ENCODE peak calls at places on chromosomes 3 and 15, in six cellular contexts. One of them, this sample, is unnamed.

GRCh38 chr3:108221403-108221802 is 821 bp downstream of the IFT57 start:
- ATAC-seq in IMR-90: no peak
- ATAC-seq in upper lobe of right lung: no peak
- ATAC-seq in mucosa of descending colon: no peak
- ATAC-seq in pancreas: no peak
- ATAC-seq in left lung: peak
- ATAC-seq in this sample: no peak

GRCh38 chr3:16181361-16181760 is 6.9 kb downstream of the GALNT15 start:
- ATAC-seq in left lung: peak
- ATAC-seq in IMR-90: no peak
- ATAC-seq in pancreas: peak
- ATAC-seq in upper lobe of right lung: peak
- ATAC-seq in mucosa of descending colon: peak
- ATAC-seq in this sample: peak

GRCh38 chr3:23002846-23003800 is 200.0 kb upstream of the UBE2E2 start:
- ATAC-seq in mucosa of descending colon: peak
- ATAC-seq in upper lobe of right lung: peak
- ATAC-seq in left lung: peak
- ATAC-seq in pancreas: peak
- ATAC-seq in IMR-90: no peak
- ATAC-seq in this sample: no peak

GRCh38 chr15:59026207-59026606 is 38.7 kb downstream of the RNF111 start:
- ATAC-seq in mucosa of descending colon: no peak
- ATAC-seq in pancreas: no peak
- ATAC-seq in IMR-90: no peak
- ATAC-seq in left lung: no peak
- ATAC-seq in upper lobe of right lung: no peak
- ATAC-seq in this sample: no peak

GRCh38 chr15:43896543-43896942 is 69.7 kb downstream of the WDR76 start:
- ATAC-seq in IMR-90: no peak
- ATAC-seq in pancreas: no peak
- ATAC-seq in upper lobe of right lung: no peak
- ATAC-seq in left lung: no peak
- ATAC-seq in mucosa of descending colon: no peak
- ATAC-seq in this sample: no peak

GRCh38 chr15:67416891-67417290 is 104.0 kb upstream of the C15orf61 start:
- ATAC-seq in upper lobe of right lung: no peak
- ATAC-seq in pancreas: no peak
- ATAC-seq in mucosa of descending colon: no peak
- ATAC-seq in left lung: no peak
- ATAC-seq in IMR-90: no peak
- ATAC-seq in this sample: no peak

GRCh38 chr15:29934251-29934650 is 112.0 kb upstream of the TJP1 start:
- ATAC-seq in left lung: no peak
- ATAC-seq in pancreas: no peak
- ATAC-seq in IMR-90: peak
- ATAC-seq in mucosa of descending colon: peak
- ATAC-seq in upper lobe of right lung: no peak
- ATAC-seq in this sample: no peak

GRCh38 chr15:69718916-69719315 is 266.3 kb downstream of the RPLP1 start:
- ATAC-seq in mucosa of descending colon: peak
- ATAC-seq in pancreas: peak
- ATAC-seq in upper lobe of right lung: peak
- ATAC-seq in IMR-90: no peak
- ATAC-seq in left lung: peak
- ATAC-seq in this sample: peak

GRCh38 chr3:170420307-170420821 is 1.7 kb downstream of the CLDN11 start:
- ATAC-seq in pancreas: no peak
- ATAC-seq in upper lobe of right lung: no peak
- ATAC-seq in left lung: peak
- ATAC-seq in mucosa of descending colon: no peak
- ATAC-seq in IMR-90: no peak
- ATAC-seq in this sample: no peak

GRCh38 chr15:77784361-77785292 is 151.9 kb upstream of the LINGO1 start:
- ATAC-seq in pancreas: no peak
- ATAC-seq in IMR-90: peak
- ATAC-seq in upper lobe of right lung: no peak
- ATAC-seq in mucosa of descending colon: peak
- ATAC-seq in left lung: no peak
- ATAC-seq in this sample: no peak

GRCh38 chr3:77254967-77255831 is 215.3 kb downstream of the ROBO2 start:
- ATAC-seq in IMR-90: peak
- ATAC-seq in left lung: peak
- ATAC-seq in mucosa of descending colon: peak
- ATAC-seq in upper lobe of right lung: peak
- ATAC-seq in pancreas: peak
- ATAC-seq in this sample: peak

GRCh38 chr3:157122116-157122515 is 37.8 kb downstream of the CCNL1 start:
- ATAC-seq in mucosa of descending colon: no peak
- ATAC-seq in upper lobe of right lung: peak
- ATAC-seq in pancreas: peak
- ATAC-seq in IMR-90: peak
- ATAC-seq in left lung: peak
- ATAC-seq in this sample: no peak

GRCh38 chr15:28935316-28935715 is 49.5 kb downstream of the APBA2 start:
- ATAC-seq in left lung: no peak
- ATAC-seq in upper lobe of right lung: no peak
- ATAC-seq in mucosa of descending colon: peak
- ATAC-seq in IMR-90: no peak
- ATAC-seq in pancreas: no peak
- ATAC-seq in this sample: no peak

GRCh38 chr3:38773528-38773927 is 42.5 kb downstream of the SCN10A start:
- ATAC-seq in IMR-90: no peak
- ATAC-seq in pancreas: no peak
- ATAC-seq in left lung: no peak
- ATAC-seq in mucosa of descending colon: no peak
- ATAC-seq in upper lobe of right lung: no peak
- ATAC-seq in this sample: no peak

GRCh38 chr3:197501879-197502620 is 53.7 kb downstream of the BDH1 start:
- ATAC-seq in pancreas: peak
- ATAC-seq in IMR-90: peak
- ATAC-seq in left lung: peak
- ATAC-seq in mucosa of descending colon: peak
- ATAC-seq in upper lobe of right lung: peak
- ATAC-seq in this sample: no peak

GRCh38 chr3:197050511-197050910 is 20.9 kb upstream of the MELTF start:
- ATAC-seq in upper lobe of right lung: no peak
- ATAC-seq in left lung: no peak
- ATAC-seq in IMR-90: no peak
- ATAC-seq in mucosa of descending colon: no peak
- ATAC-seq in pancreas: no peak
- ATAC-seq in this sample: no peak

GRCh38 chr3:28502555-28502954 is 153.9 kb upstream of the AZI2 start:
- ATAC-seq in pancreas: no peak
- ATAC-seq in upper lobe of right lung: no peak
- ATAC-seq in left lung: no peak
- ATAC-seq in mucosa of descending colon: no peak
- ATAC-seq in IMR-90: no peak
- ATAC-seq in this sample: no peak

GRCh38 chr3:121957674-121958419 is 63.6 kb downstream of the SLC15A2 start:
- ATAC-seq in pancreas: peak
- ATAC-seq in IMR-90: no peak
- ATAC-seq in mucosa of descending colon: peak
- ATAC-seq in left lung: peak
- ATAC-seq in upper lobe of right lung: peak
- ATAC-seq in this sample: peak

GRCh38 chr3:58526124-58526957 is 10.6 kb downstream of the ACOX2 start:
- ATAC-seq in mucosa of descending colon: peak
- ATAC-seq in IMR-90: peak
- ATAC-seq in left lung: peak
- ATAC-seq in pancreas: peak
- ATAC-seq in upper lobe of right lung: peak
- ATAC-seq in this sample: no peak

DNA sequence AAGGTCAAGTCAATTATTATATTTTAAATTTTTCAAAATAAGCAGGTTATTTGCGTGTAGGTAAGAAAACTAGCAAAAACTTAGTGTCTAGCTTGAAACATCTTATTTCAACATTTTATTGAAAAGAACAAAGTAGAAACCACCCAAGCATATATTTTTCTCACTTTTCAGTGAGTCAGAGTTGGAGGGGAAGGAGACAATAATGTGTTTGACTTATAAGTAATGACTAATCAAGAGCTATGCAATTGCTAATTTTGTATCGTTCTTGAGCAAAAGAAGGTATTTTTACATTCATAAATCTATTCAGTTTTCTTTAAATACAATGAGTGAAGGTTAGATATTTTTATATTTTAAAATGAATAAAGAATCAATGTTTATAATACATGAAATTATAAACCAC is 54.4 kb upstream of the P2RY1 start:
- ATAC-seq in mucosa of descending colon: no peak
- ATAC-seq in upper lobe of right lung: no peak
- ATAC-seq in left lung: no peak
- ATAC-seq in pancreas: no peak
- ATAC-seq in IMR-90: no peak
- ATAC-seq in this sample: no peak
- TF ChIP-seq CTCF in mucosa of descending colon: no peak
- TF ChIP-seq CTCF in upper lobe of right lung: no peak
- TF ChIP-seq CTCF in left lung: no peak
- TF ChIP-seq CTCF in pancreas: no peak
- TF ChIP-seq CTCF in IMR-90: no peak
- TF ChIP-seq CTCF in this sample: no peak

GRCh38 chr3:50100956-50101845 is 12.5 kb downstream of the RBM5 start:
- ATAC-seq in mucosa of descending colon: no peak
- ATAC-seq in upper lobe of right lung: peak
- ATAC-seq in left lung: peak
- ATAC-seq in IMR-90: peak
- ATAC-seq in pancreas: no peak
- ATAC-seq in this sample: no peak
- TF ChIP-seq CTCF in mucosa of descending colon: no peak
- TF ChIP-seq CTCF in upper lobe of right lung: no peak
- TF ChIP-seq CTCF in left lung: no peak
- TF ChIP-seq CTCF in IMR-90: no peak
- TF ChIP-seq CTCF in pancreas: no peak
- TF ChIP-seq CTCF in this sample: no peak

DNA sequence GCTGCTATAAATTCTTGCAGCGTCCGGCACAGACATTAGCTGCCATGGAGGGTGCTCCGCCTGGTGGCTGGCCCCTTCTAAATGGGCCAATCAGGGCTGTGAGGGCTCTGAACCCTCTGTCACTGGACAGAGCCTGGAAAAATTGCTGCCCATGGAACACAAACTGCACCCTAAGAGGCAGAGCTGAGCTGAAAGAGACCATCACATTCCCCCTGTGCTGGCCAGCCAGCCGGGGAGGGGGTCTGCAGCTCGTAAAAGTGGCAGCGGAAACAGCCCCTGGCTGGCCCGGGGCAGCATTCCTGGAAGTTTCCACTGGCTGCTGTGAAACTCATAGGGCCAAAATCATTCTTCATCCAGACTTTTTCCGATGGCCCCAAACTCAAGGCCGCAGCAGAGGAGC is 21.0 kb upstream of the DUSP7 start:
- ATAC-seq in left lung: peak
- ATAC-seq in upper lobe of right lung: no peak
- ATAC-seq in IMR-90: no peak
- ATAC-seq in mucosa of descending colon: no peak
- ATAC-seq in pancreas: no peak
- ATAC-seq in this sample: peak
- TF ChIP-seq CTCF in left lung: no peak
- TF ChIP-seq CTCF in upper lobe of right lung: no peak
- TF ChIP-seq CTCF in IMR-90: no peak
- TF ChIP-seq CTCF in mucosa of descending colon: no peak
- TF ChIP-seq CTCF in pancreas: no peak
- TF ChIP-seq CTCF in this sample: no peak

DNA sequence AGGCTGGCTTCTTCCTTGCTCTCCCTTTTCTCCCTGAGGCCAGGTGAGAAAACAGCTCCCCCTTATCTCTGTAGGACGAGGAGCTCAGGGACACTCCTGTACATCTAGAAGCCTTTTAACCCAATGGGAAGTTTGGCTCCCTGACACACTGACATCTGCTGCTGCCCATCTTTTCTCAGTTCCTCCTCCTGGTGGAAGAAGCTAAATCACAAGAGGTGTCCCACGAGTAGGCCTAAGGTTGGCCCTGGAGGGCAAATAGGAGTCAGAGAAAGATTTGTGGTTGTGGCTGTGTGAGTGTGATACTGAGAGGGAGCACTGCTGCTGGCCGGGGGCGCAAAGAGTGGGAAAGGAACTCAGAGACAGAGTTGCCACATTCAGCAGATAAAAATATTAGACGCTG is 49.5 kb downstream of the ARHGAP31 start:
- ATAC-seq in pancreas: no peak
- ATAC-seq in mucosa of descending colon: no peak
- ATAC-seq in left lung: no peak
- ATAC-seq in upper lobe of right lung: peak
- ATAC-seq in IMR-90: no peak
- ATAC-seq in this sample: no peak
- TF ChIP-seq CTCF in pancreas: no peak
- TF ChIP-seq CTCF in mucosa of descending colon: no peak
- TF ChIP-seq CTCF in left lung: no peak
- TF ChIP-seq CTCF in upper lobe of right lung: no peak
- TF ChIP-seq CTCF in IMR-90: no peak
- TF ChIP-seq CTCF in this sample: no peak

DNA sequence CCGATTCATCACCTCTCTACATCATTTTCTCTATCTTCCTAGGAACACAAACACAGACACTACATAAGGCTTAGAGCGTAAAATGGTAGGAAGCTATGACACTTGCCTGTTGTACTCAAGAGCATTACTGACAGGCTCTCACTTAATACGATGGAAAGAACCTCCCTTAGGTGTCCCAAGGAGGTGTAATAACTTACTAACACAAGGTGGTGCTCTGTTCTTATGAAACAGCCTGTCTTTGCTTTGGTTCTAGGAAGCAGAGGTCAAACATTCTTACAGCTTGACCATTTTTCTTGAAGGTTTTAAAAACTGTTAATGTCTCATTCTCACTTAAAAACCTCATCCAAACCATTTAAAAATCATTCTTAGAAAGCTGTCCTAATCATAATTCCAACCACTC is 317.9 kb upstream of the AGTR1 start:
- ATAC-seq in upper lobe of right lung: peak
- ATAC-seq in pancreas: peak
- ATAC-seq in mucosa of descending colon: peak
- ATAC-seq in left lung: peak
- ATAC-seq in IMR-90: peak
- ATAC-seq in this sample: peak
- TF ChIP-seq CTCF in upper lobe of right lung: peak
- TF ChIP-seq CTCF in pancreas: peak
- TF ChIP-seq CTCF in mucosa of descending colon: no peak
- TF ChIP-seq CTCF in left lung: peak
- TF ChIP-seq CTCF in IMR-90: peak
- TF ChIP-seq CTCF in this sample: peak